ENCODE peak calls at places on chromosomes 13 and 19, in seven cellular contexts. P, B, R, V, U, Z and E are unnamed samples.

GRCh38 chr13:102597029-102598015 is 536 bp downstream of the TPP2 start:
- DNase-seq in P (no peak), B (no peak), R (peak), V (no peak), U (no peak), Z (peak), E (no peak)

GRCh38 chr19:18313398-18313797 is 9.5 kb downstream of the LSM4 start:
- DNase-seq in P (no peak), B (no peak), R (no peak), V (no peak), U (no peak), Z (no peak), E (no peak)

GRCh38 chr19:19464339-19465098 is 50.8 kb downstream of the TSSK6 start:
- DNase-seq in P (peak), B (no peak), R (no peak), V (no peak), U (no peak), Z (peak), E (no peak)

GRCh38 chr19:6021878-6022569 is 44.1 kb upstream of the RANBP3 start:
- DNase-seq in P (peak), B (peak), R (peak), V (peak), U (peak), Z (peak), E (peak)

GRCh38 chr13:56773148-56773547 is 367.6 kb upstream of the PRR20A start:
- DNase-seq in P (no peak), B (no peak), R (no peak), V (no peak), U (no peak), Z (no peak), E (no peak)

GRCh38 chr13:67353031-67353430 is 122.9 kb upstream of the PCDH9 start:
- DNase-seq in P (no peak), B (no peak), R (no peak), V (no peak), U (no peak), Z (no peak), E (no peak)

GRCh38 chr19:2523630-2524311 is 47.8 kb downstream of the GADD45B start:
- DNase-seq in P (no peak), B (no peak), R (no peak), V (no peak), U (no peak), Z (no peak), E (no peak)

GRCh38 chr13:101942038-101942437 is 459.8 kb downstream of the FGF14 start:
- DNase-seq in P (no peak), B (no peak), R (no peak), V (no peak), U (no peak), Z (peak), E (no peak)

GRCh38 chr19:16342002-16342715 is 17.5 kb downstream of the KLF2 start:
- DNase-seq in P (no peak), B (peak), R (no peak), V (no peak), U (no peak), Z (no peak), E (no peak)

GRCh38 chr19:1355258-1355973 is 28.3 kb upstream of the NDUFS7 start:
- DNase-seq in P (no peak), B (no peak), R (no peak), V (no peak), U (no peak), Z (no peak), E (no peak)

GRCh38 chr13:25468330-25469178 is 96.8 kb downstream of the ATP8A2 start:
- DNase-seq in P (no peak), B (no peak), R (no peak), V (no peak), U (no peak), Z (no peak), E (no peak)

GRCh38 chr13:83810136-83810535 is 72.1 kb downstream of the SLITRK1 start:
- DNase-seq in P (no peak), B (no peak), R (no peak), V (no peak), U (no peak), Z (no peak), E (no peak)

GRCh38 chr19:12783849-12784393 is 7.4 kb upstream of the JUNB start:
- DNase-seq in P (no peak), B (no peak), R (no peak), V (no peak), U (no peak), Z (no peak), E (no peak)

GRCh38 chr19:2796659-2797266 is 11.5 kb downstream of the THOP1 start:
- DNase-seq in P (no peak), B (no peak), R (no peak), V (no peak), U (no peak), Z (no peak), E (no peak)

GRCh38 chr13:110063490-110063889 is 243.5 kb downstream of the COL4A1 start:
- DNase-seq in P (no peak), B (no peak), R (no peak), V (no peak), U (no peak), Z (no peak), E (no peak)

GRCh38 chr19:16226878-16227836 is 29.4 kb downstream of the AP1M1 start:
- DNase-seq in P (no peak), B (no peak), R (no peak), V (no peak), U (no peak), Z (no peak), E (no peak)

GRCh38 chr13:71644579-71644978 is 222.4 kb downstream of the DACH1 start:
- DNase-seq in P (no peak), B (no peak), R (no peak), V (no peak), U (no peak), Z (no peak), E (no peak)

GRCh38 chr13:33520480-33520839 is 234.9 kb upstream of the STARD13 start:
- DNase-seq in P (no peak), B (no peak), R (no peak), V (no peak), U (no peak), Z (no peak), E (no peak)

GRCh38 chr19:35265126-35265995 is 3.4 kb upstream of the USF2 start:
- DNase-seq in P (peak), B (no peak), R (peak), V (peak), U (no peak), Z (no peak), E (no peak)

DNA sequence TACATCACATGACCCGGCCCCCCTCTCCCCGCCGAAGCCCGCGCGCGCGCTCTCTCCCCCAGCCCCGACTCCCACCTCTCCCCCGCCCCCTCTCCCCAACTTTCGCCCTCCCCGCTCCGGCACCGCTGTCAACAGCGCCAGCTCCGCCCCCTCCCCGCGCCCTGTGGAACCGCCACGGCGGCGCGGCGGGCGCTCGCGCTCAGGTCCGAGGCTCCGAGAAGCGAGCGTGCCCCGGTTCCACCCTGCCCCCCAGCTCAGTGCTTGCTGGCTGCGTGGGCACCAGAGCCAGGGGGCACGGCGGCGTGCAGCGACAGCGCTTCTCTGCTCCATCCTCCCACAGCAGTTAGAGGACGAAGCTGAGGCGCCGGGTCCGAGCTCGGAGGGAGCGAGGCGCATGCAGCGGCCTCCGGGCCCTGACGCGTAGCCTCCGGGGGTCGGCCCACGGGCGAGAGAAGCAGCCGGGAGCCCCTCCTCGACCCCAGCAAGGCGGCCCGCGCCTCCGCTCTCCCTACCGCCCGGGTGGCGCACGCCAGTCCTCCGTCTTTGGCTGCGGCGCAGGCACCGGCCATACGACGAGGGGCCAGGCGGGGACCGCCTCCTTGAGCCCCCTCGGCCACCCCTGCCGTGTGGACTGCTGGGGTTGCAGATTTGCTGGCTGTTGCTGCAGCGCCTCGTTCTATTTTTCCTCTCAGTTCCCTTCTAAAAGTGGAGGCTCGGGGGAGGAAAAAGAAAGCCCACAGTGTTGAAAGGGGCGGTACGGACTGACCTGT is 109.5 kb downstream of the KCNRG start:
- DNase-seq in P (peak), B (no peak), R (peak), V (peak), U (no peak), Z (no peak), E (no peak)
- TF ChIP-seq POLR2A in P (no peak), B (peak), R (no peak), V (no peak), U (no peak), Z (no peak), E (peak)

GRCh38 chr19:29942404-29943261 is 594 bp downstream of the URI1 start:
- DNase-seq in P (peak), B (no peak), R (peak), V (no peak), U (no peak), Z (peak), E (no peak)
- TF ChIP-seq POLR2AphosphoS5 in P (no peak), B (peak), R (no peak), V (no peak), U (no peak), Z (peak), E (no peak)

GRCh38 chr19:13839938-13840750 is 36.8 kb upstream of the NANOS3 start:
- DNase-seq in P (peak), B (no peak), R (peak), V (peak), U (no peak), Z (peak), E (no peak)
- H3K27ac ChIP-seq in P (peak), B (peak), R (peak), V (peak), U (peak), Z (peak), E (peak)

DNA sequence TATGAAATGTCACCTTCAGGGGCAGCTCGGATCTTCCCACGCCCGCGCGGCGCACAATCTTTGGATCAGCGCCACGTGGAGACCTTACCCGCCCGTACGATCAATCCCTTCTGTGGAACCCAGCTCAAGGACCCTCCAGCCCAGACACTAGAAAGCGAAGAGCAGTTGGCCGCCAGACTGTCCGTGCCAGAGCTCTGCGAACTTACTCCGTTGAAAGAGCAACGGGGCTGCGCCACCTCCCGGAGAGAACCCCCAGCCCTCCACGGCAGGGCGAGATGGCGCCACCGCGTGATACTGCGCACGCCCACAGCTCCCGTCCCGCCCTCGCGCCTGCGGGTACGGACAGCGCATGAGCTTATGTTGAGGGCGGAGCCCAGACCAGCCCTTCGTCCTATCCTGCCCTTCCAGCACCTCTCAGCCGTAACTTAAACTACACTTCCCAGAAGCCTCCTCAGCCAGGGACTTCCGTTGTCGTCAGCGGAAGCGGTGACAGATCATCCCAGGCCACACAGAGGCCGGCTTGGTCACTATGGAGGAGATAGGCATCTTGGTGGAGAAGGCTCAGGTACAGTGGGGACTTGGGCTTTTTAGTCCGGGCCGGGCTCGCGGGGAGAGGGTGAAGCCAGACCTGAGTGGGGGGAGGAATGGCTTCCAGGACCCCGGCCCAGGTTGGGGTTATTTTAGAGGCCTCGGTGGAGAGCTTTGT is at the start of gene PSMC4:
- DNase-seq in P (peak), B (peak), R (peak), V (peak), U (peak), Z (peak), E (peak)
- TF ChIP-seq POLR2A in P (no peak), B (peak), R (peak), V (peak), U (peak), Z (peak), E (peak)

GRCh38 chr19:48897181-48897580 is 1.4 kb downstream of the TULP2 start:
- DNase-seq in P (no peak), B (no peak), R (no peak), V (no peak), U (no peak), Z (no peak), E (no peak)

GRCh38 chr19:48905664-48906063 is 5.6 kb downstream of the NUCB1 start:
- DNase-seq in P (no peak), B (no peak), R (no peak), V (no peak), U (no peak), Z (no peak), E (no peak)

GRCh38 chr19:48899781-48900476 is at the start of gene NUCB1:
- DNase-seq in P (peak), B (peak), R (peak), V (peak), U (peak), Z (peak), E (peak)

GRCh38 chr19:48896191-48896720 is 2.3 kb downstream of the TULP2 start:
- DNase-seq in P (no peak), B (no peak), R (peak), V (no peak), U (no peak), Z (no peak), E (peak)

DNA sequence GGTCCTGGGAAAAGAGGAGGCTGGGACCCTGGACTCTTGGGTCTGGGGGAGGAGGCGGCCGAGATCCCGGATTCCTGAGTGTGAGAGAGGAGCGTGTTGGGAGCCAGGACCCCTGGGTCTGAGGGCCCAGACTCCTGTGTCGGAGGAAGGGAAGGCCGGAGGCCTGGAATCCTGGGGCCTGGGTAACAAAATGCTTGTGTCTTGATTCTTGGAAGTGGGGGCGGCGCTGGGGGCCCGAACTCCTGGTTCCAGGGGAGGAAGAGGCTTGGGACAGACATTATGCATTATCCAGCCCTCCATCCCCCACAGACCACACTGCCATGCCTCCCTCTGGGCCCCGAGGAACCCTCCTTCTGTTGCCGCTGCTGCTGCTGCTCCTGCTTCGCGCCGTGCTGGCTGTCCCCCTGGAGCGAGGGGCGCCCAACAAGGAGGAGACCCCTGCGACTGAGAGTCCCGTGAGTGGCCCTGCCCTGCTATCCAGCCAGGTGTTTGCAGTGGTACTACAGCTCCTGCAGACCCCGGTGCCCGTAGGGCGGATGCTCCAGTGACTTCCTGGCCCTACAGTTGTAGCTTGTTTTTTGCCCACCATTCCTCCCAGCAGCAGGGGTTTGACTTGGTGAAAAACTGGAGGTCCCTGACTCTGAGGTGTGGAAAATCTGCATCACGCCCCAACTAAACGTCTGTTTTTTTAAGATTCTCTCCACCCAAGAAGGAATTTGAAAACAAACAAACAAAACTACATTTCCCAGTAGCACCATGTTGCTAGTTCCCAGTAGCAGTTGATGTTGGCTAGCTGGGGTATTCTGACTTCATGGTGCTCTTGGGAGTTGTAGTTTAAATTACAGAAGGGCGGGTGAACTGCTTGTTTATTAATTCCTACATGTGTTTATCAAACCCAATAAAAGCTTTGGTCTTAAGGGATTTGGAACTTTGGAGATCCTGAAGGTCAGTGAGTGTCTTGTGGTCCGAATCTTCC is 653 bp downstream of the NUCB1 start:
- DNase-seq in P (no peak), B (no peak), R (peak), V (no peak), U (no peak), Z (peak), E (no peak)
- TF ChIP-seq POLR2AphosphoS5 in P (no peak), B (no peak), R (no peak), V (no peak), U (no peak), Z (no peak), E (no peak)

GRCh38 chr13:74301200-74302063 is 167.2 kb upstream of the KLF12 start:
- DNase-seq in P (no peak), B (no peak), R (no peak), V (no peak), U (no peak), Z (no peak), E (no peak)
- H3K27ac ChIP-seq in P (no peak), B (no peak), R (peak), V (no peak), U (no peak), Z (no peak), E (no peak)

DNA sequence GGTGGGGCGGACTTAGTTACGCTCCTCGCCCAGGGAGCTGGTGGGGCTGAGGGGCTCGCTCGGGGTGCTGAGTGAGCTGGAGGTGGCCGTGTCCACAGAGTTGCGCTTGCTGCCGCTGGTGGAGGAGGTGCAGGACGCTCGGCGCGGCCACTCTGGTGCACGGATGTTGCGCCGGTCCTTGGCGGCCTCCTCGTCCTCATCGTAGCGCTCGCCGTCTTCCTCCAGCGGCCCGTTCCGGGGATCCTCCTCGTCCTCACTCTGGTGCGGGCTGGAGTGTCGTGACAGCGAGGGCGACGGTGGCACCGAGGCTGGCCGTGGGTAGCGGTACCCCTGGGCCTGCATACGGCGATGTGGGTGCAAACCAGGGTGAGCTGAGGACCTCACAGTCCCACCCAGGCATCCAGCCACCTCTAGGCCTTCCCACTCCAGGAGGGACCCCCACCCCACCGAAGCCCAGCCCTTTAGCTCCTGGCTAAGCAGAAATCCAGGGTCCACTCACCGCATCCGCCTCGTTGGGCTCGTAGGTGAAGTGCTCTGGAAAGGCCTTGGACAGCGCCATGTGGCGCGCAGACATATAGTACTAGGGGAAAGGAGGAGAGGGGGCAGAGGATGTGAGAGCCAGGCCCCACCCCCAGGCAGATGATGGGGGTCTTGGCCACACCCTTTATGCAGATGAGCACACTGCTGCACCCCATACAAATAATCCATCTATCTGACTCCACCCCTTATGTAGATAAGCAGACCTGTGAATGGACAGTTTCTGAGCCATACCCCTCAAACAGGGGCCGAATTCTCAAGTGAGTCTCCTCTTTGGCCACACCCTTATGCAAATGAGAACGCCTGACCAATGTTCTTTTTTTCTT is 4.4 kb downstream of the FTL start:
- DNase-seq in P (no peak), B (no peak), R (peak), V (no peak), U (no peak), Z (no peak), E (no peak)
- TF ChIP-seq POLR2A in P (no peak), B (no peak), R (no peak), V (no peak), U (no peak), Z (no peak), E (no peak)